ENCODE peak calls at places on chromosomes 2 and 18, in seven cellular contexts. Y is activated CD4-positive, alpha-beta T cell treated with anti-CD3 and anti-CD28 coated beads, Interleukin-2, amount 10 ng/mL, durations not matched to agents 7 days and 5 days; K is pons; A is astrocyte of the cerebellum; F is NCI-H69; V is CD8-positive, alpha-beta T cell; L is hepatocyte. H is an unnamed sample.

GRCh38 chr2:176755537-176756135 is 457.0 kb upstream of the HNRNPA3 start:
- DNase-seq in A (no peak), Y (no peak), K (no peak), F (no peak), L (no peak), V (no peak), H (no peak)

GRCh38 chr2:62071126-62071598 is 124.8 kb upstream of the B3GNT2 start:
- DNase-seq in F (no peak), A (no peak), L (no peak), Y (no peak), V (no peak), K (no peak), H (no peak)

GRCh38 chr2:43462866-43463641 is 132.8 kb downstream of the THADA start:
- DNase-seq in F (peak; percentile 96), V (no peak), Y (no peak), L (peak; percentile 44), K (no peak), A (no peak), H (no peak)

GRCh38 chr2:164150601-164151000 is 414.8 kb upstream of the FIGN start:
- DNase-seq in K (no peak), A (no peak), F (no peak), V (no peak), L (no peak), Y (no peak), H (no peak)

GRCh38 chr2:211085056-211085680 is 528.8 kb downstream of the CPS1 start:
- DNase-seq in Y (peak; percentile 8), V (no peak), K (peak; percentile 41), L (peak; percentile 63), A (peak; percentile 20), F (peak; percentile 66), H (peak; percentile 44)

GRCh38 chr18:3594760-3595241 is 144.8 kb downstream of the TGIF1 start:
- DNase-seq in K (peak; percentile 40), F (peak; percentile 41), L (peak; percentile 46), A (no peak), Y (peak; percentile 38), V (peak; percentile 27), H (no peak)

GRCh38 chr2:27075219-27075871 is 3.1 kb upstream of the EMILIN1 start:
- DNase-seq in L (no peak), F (peak; percentile 52), Y (peak; percentile 59), A (no peak), V (peak; percentile 69), K (no peak), H (no peak)

GRCh38 chr2:26609839-26610277 is 31.3 kb downstream of the CIB4 start:
- DNase-seq in V (no peak), A (no peak), L (no peak), K (no peak), F (no peak), Y (peak; percentile 20), H (no peak)

GRCh38 chr18:12599966-12600365 is 57.9 kb downstream of the SPIRE1 start:
- DNase-seq in L (no peak), Y (no peak), A (no peak), K (no peak), F (no peak), V (no peak), H (no peak)

GRCh38 chr18:46481048-46481846 is 175.8 kb downstream of the LOXHD1 start:
- DNase-seq in Y (peak; percentile 64), V (peak; percentile 56), F (peak; percentile 79), K (peak; percentile 17), A (peak; percentile 13), L (peak; percentile 69), H (peak; percentile 27)

GRCh38 chr2:74533464-74533863 is 3.7 kb downstream of the HTRA2 start:
- DNase-seq in A (no peak), L (no peak), K (no peak), V (no peak), F (no peak), Y (no peak), H (no peak)

GRCh38 chr2:191696001-191696400 is 18.1 kb downstream of the NABP1 start:
- DNase-seq in F (peak; percentile 16), K (peak; percentile 64), V (no peak), Y (no peak), A (peak; percentile 39), L (peak; percentile 42), H (no peak)

GRCh38 chr2:211344289-211344688 is 787.9 kb downstream of the CPS1 start:
- DNase-seq in V (no peak), K (no peak), Y (no peak), F (no peak), A (no peak), L (no peak), H (no peak)

GRCh38 chr2:206798009-206798408 is 32.6 kb downstream of the FASTKD2 start:
- DNase-seq in A (no peak), Y (peak; percentile 15), V (no peak), K (no peak), L (no peak), F (no peak), H (no peak)

GRCh38 chr2:239377591-239377990 is 23.2 kb downstream of the HDAC4 start:
- DNase-seq in V (no peak), Y (no peak), F (no peak), K (no peak), A (no peak), L (no peak), H (no peak)

GRCh38 chr18:79465392-79465991 is 69.8 kb downstream of the NFATC1 start:
- DNase-seq in Y (no peak), K (no peak), F (peak; percentile 43), L (peak; percentile 39), V (no peak), A (no peak), H (no peak)